ENCODE peak calls at places on chromosomes 3 and 15, in ten cellular contexts. F is lower leg skin; Z is T-helper 17 cell; L is Daoy; O is NCI-H748 treated with DMSO at 0.1 percent for 48 hours; R is T-helper 2 cell treated with Interferon-gamma antibody and Interleukin-4, amounts not matched to agents 5 μg/mL and 100 μg/mL, for 36 hours; D is GOT3; I is esophagus squamous epithelium; P is SJSA1; B is activated naive CD4-positive, alpha-beta T cell. T is an unnamed sample.

GRCh38 chr3:37458162-37458895 is 283.9 kb upstream of the LRRFIP2 start:
- DNase-seq in F (no peak), Z (no peak), L (no peak), O (no peak), R (no peak), D (no peak), I (no peak), P (no peak), B (no peak), T (no peak)

GRCh38 chr15:41407341-41407740 is 5.0 kb upstream of the NDUFAF1 start:
- DNase-seq in F (no peak), Z (no peak), L (no peak), O (no peak), R (no peak), D (no peak), I (no peak), P (no peak), B (no peak), T (no peak)

GRCh38 chr15:77070500-77071337 is at the start of gene TSPAN3:
- DNase-seq in F (peak; percentile 83), Z (peak; percentile 86), L (peak; percentile 95), O (peak; percentile 68), R (peak; percentile 92), D (peak; percentile 74), I (peak; percentile 22), P (peak; percentile 93), B (peak; percentile 82), T (peak; percentile 87)

GRCh38 chr15:77836116-77836798 is 203.5 kb upstream of the LINGO1 start:
- DNase-seq in F (no peak), Z (no peak), L (peak; percentile 50), O (no peak), R (no peak), D (no peak), I (no peak), P (no peak), B (no peak), T (no peak)

GRCh38 chr3:17431004-17431403 is 311.4 kb downstream of the TBC1D5 start:
- DNase-seq in F (no peak), Z (no peak), L (no peak), O (peak; percentile 24), R (no peak), D (no peak), I (no peak), P (no peak), B (no peak), T (no peak)

GRCh38 chr15:26738996-26739395 is 33.9 kb downstream of the GABRB3 start:
- DNase-seq in F (no peak), Z (no peak), L (no peak), O (peak; percentile 88), R (no peak), D (no peak), I (no peak), P (no peak), B (no peak), T (no peak)

GRCh38 chr15:82851981-82852511 is 42.6 kb downstream of the WHAMM start:
- DNase-seq in F (no peak), Z (no peak), L (peak; percentile 41), O (no peak), R (no peak), D (no peak), I (no peak), P (no peak), B (no peak), T (no peak)

GRCh38 chr3:95781598-95781997 is 1032.8 kb upstream of the EPHA6 start:
- DNase-seq in F (no peak), Z (no peak), L (no peak), O (no peak), R (no peak), D (no peak), I (no peak), P (no peak), B (no peak), T (no peak)

GRCh38 chr3:193903257-193903807 is 232.6 kb upstream of the HES1 start:
- DNase-seq in F (no peak), Z (no peak), L (no peak), O (no peak), R (no peak), D (no peak), I (no peak), P (no peak), B (no peak), T (no peak)

GRCh38 chr15:66132251-66132816 is 121.2 kb downstream of the MEGF11 start:
- DNase-seq in F (no peak), Z (no peak), L (no peak), O (no peak), R (no peak), D (no peak), I (no peak), P (no peak), B (no peak), T (no peak)

GRCh38 chr3:65483475-65483874 is 555.2 kb downstream of the MAGI1 start:
- DNase-seq in F (peak; percentile 64), Z (no peak), L (no peak), O (peak; percentile 36), R (no peak), D (no peak), I (no peak), P (no peak), B (no peak), T (no peak)

GRCh38 chr3:108088146-108088545 is 2.7 kb downstream of the CD47 start:
- DNase-seq in F (no peak), Z (no peak), L (no peak), O (no peak), R (no peak), D (no peak), I (no peak), P (no peak), B (no peak), T (no peak)

GRCh38 chr3:66200147-66200546 is 20.7 kb upstream of the SLC25A26 start:
- DNase-seq in F (no peak), Z (no peak), L (no peak), O (no peak), R (no peak), D (no peak), I (no peak), P (no peak), B (no peak), T (no peak)

GRCh38 chr15:36108539-36108938 is 470.9 kb upstream of the CDIN1 start:
- DNase-seq in F (no peak), Z (no peak), L (no peak), O (no peak), R (no peak), D (no peak), I (no peak), P (no peak), B (no peak), T (no peak)

GRCh38 chr3:140468407-140468806 is 209.5 kb upstream of the TRIM42 start:
- DNase-seq in F (no peak), Z (no peak), L (no peak), O (no peak), R (no peak), D (no peak), I (no peak), P (no peak), B (no peak), T (no peak)

GRCh38 chr15:84761534-84762190 is 13.3 kb downstream of the ZNF592 start:
- DNase-seq in F (no peak), Z (no peak), L (no peak), O (no peak), R (no peak), D (no peak), I (no peak), P (no peak), B (no peak), T (no peak)

GRCh38 chr3:33440578-33441321 is 545 bp upstream of the UBP1 start:
- DNase-seq in F (peak; percentile 99), Z (peak; percentile 96), L (peak; percentile 99), O (peak; percentile 99), R (peak; percentile 100), D (peak; percentile 99), I (peak; percentile 99), P (peak; percentile 99), B (peak; percentile 87), T (peak; percentile 94)